ENCODE peak calls at places on chromosomes 11 and 22, in four cellular contexts. C is GM23338, Z is GM23248, I is fibroblast of lung. H is an unnamed sample.

GRCh38 chr11:69148806-69149205 is 6.9 kb upstream of the SMIM38 start:
- DNase-seq in C (no peak), Z (no peak), I (no peak), H (no peak)

GRCh38 chr11:72836111-72836510 is 21.9 kb downstream of the ATG16L2 start:
- DNase-seq in I (peak; percentile 31), Z (no peak), C (no peak), H (no peak)

GRCh38 chr11:44916797-44917196 is 33.9 kb downstream of the TP53I11 start:
- DNase-seq in Z (no peak), C (no peak), I (no peak), H (no peak)

GRCh38 chr11:19931141-19931767 is 218.6 kb downstream of the NAV2 start:
- DNase-seq in C (no peak), Z (peak; percentile 79), I (peak; percentile 33), H (no peak)

GRCh38 chr11:112294688-112295340 is 34.2 kb upstream of the PLET1 start:
- DNase-seq in C (no peak), I (no peak), Z (no peak), H (no peak)

GRCh38 chr11:16505481-16505880 is 149.1 kb upstream of the SOX6 start:
- DNase-seq in I (no peak), C (peak; percentile 66), Z (no peak), H (no peak)

GRCh38 chr11:95512682-95513081 is 276.9 kb downstream of the FAM76B start:
- DNase-seq in C (no peak), I (peak; percentile 96), Z (peak; percentile 98), H (no peak)

GRCh38 chr11:32225491-32226285 is 134.8 kb downstream of the RCN1 start:
- DNase-seq in I (no peak), Z (no peak), C (no peak), H (no peak)

GRCh38 chr11:126282361-126282741 is 542 bp upstream of the TIRAP start:
- DNase-seq in I (peak; percentile 41), C (peak; percentile 74), Z (peak; percentile 78), H (peak; percentile 28)

GRCh38 chr11:59186130-59186594 is 14.2 kb downstream of the DTX4 start:
- DNase-seq in Z (peak; percentile 41), C (peak; percentile 72), I (no peak), H (peak; percentile 88)

GRCh38 chr11:9692696-9693095 is 28.8 kb downstream of the SWAP70 start:
- DNase-seq in I (no peak), Z (no peak), C (no peak), H (no peak)

GRCh38 chr11:71384561-71384960 is 63.6 kb downstream of the DHCR7 start:
- DNase-seq in Z (no peak), I (no peak), C (no peak), H (no peak)

GRCh38 chr22:20324139-20324516 is 4.3 kb upstream of the DGCR6L start:
- DNase-seq in C (no peak), I (no peak), Z (peak; percentile 71), H (no peak)

GRCh38 chr11:72625746-72626636 is 48.2 kb downstream of the PDE2A start:
- DNase-seq in Z (no peak), I (peak; percentile 36), C (peak; percentile 38), H (no peak)

GRCh38 chr22:37803195-37803635 is 4.5 kb upstream of the GCAT start:
- DNase-seq in Z (no peak), C (peak; percentile 79), I (no peak), H (no peak)

GRCh38 chr11:92070026-92070889 is 154.4 kb upstream of the FAT3 start:
- DNase-seq in C (peak; percentile 65), I (peak; percentile 31), Z (peak; percentile 9), H (no peak)

GRCh38 chr11:134246678-134247077 is 6.5 kb downstream of the THYN1 start:
- DNase-seq in I (no peak), Z (no peak), C (no peak), H (no peak)

GRCh38 chr11:10455637-10456487 is 798 bp downstream of the AMPD3 start:
- DNase-seq in C (peak; percentile 77), I (peak; percentile 59), Z (peak; percentile 86), H (peak; percentile 43)

GRCh38 chr11:27456140-27456801 is 16.3 kb downstream of the LGR4 start:
- DNase-seq in C (no peak), Z (peak; percentile 80), I (no peak), H (no peak)

GRCh38 chr22:42780070-42780540 is 59.4 kb upstream of the A4GALT start:
- DNase-seq in I (peak; percentile 98), C (peak; percentile 97), Z (peak; percentile 84), H (peak; percentile 79)

GRCh38 chr11:133762538-133762937 is 82.8 kb downstream of the SPATA19 start:
- DNase-seq in I (no peak), Z (no peak), C (no peak), H (no peak)

GRCh38 chr11:3412837-3413236 is 33.9 kb upstream of the ZNF195 start:
- DNase-seq in Z (no peak), C (no peak), I (no peak), H (no peak)

GRCh38 chr11:64489831-64490441 is 101.1 kb upstream of the SLC22A12 start:
- DNase-seq in C (peak; percentile 84), I (peak; percentile 27), Z (peak; percentile 70), H (no peak)

GRCh38 chr11:69356703-69357457 is 62.9 kb downstream of the MYEOV start:
- DNase-seq in C (no peak), Z (no peak), I (no peak), H (no peak)

GRCh38 chr22:19169002-19169946 is 9.3 kb downstream of the SLC25A1 start:
- DNase-seq in Z (peak; percentile 41), C (no peak), I (no peak), H (no peak)
- TF ChIP-seq EZH2 in Z (no peak), C (peak; percentile 79), I (peak; percentile 55), H (no peak)

GRCh38 chr11:352456-353180 is 16.7 kb upstream of the B4GALNT4 start:
- DNase-seq in Z (no peak), C (no peak), I (no peak), H (no peak)
- TF ChIP-seq EZH2 in Z (no peak), C (no peak), I (no peak), H (no peak)

GRCh38 chr22:21660904-21661303 is 4.9 kb upstream of the PPIL2 start:
- DNase-seq in I (no peak), Z (no peak), C (no peak), H (no peak)

GRCh38 chr22:21657020-21657360 is 8.8 kb upstream of the PPIL2 start:
- DNase-seq in C (peak; percentile 85), I (no peak), Z (no peak), H (no peak)

GRCh38 chr22:21661991-21662390 is 3.8 kb upstream of the PPIL2 start:
- DNase-seq in I (no peak), C (no peak), Z (no peak), H (no peak)

GRCh38 chr22:21659864-21660525 is 5.8 kb upstream of the PPIL2 start:
- DNase-seq in Z (no peak), I (no peak), C (no peak), H (no peak)

DNA sequence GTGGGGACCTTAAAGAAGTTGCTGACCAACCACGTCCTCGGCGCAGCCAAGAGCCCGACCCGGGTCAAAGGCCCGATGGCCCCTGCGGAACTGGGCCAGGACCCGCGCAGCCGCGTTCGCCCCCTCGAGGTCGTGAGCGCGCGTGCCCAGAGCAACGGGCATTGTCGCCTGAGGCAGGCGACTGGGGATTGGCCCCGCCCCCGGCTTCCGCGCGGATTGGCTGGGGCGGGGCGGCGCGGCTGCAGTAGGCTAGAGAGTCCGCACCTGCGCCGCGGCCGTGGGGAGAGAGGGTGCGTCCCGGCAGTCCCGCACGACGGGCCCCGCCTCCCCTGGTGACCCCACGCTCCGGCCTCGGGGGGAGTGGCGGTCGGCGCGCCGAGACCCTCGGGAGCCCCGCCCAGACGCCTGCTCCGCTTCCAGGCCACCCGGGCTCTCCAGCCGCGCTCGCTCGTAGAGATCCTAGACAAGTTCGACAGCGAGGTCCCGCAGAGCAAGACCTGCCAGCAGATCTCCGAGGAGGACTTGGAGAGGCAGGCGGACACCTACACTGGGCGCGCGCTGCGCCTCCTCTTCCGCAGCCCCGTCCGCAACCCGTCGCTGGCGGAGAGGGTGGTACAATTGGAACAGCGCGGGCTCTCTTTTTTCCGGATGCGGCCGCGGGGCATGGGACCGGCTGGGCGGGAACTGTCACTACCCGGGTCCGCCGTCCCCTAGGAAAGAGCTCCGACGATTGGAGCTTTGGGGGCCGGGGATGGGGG is 8.3 kb upstream of the PPIL2 start:
- DNase-seq in C (peak; percentile 86), Z (peak; percentile 61), I (peak; percentile 11), H (peak; percentile 73)
- TF ChIP-seq EZH2 in C (no peak), Z (no peak), I (no peak), H (no peak)

DNA sequence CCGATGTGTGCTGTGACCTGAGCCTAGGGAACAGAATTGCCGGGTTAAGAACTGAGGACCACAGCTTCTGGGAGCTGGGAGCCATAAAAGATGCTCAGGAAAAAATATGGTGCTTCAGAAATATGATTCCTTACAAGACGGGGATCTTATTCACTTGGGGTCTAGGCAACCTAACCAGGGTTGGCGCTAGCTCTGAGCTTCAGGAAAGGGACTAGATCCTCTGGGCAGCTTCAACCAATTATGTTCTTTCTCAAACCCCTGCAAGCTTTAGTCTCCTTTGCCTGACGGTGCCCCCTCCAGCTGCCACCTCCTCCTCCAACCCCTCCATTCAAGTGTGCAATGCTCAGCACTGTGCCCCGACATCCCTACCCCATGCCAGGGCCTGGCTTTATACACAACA is 634.1 kb upstream of the CADM1 start:
- DNase-seq in C (no peak), I (no peak), Z (no peak), H (no peak)
- TF ChIP-seq EZH2 in C (no peak), I (no peak), Z (no peak), H (no peak)